ENCODE peak calls at places on chromosomes 6 and 20, in five cellular contexts. B is stimulated activated CD4-positive, alpha-beta T cell treated with anti-CD3 and anti-CD28 coated beads, Interleukin-15, amount 100 ng/mL, for 24 hours; K is neuronal stem cell; Q is AG09309; Y is pulmonary artery endothelial cell. Z is an unnamed sample.

GRCh38 chr6:33418690-33419291 is 884 bp upstream of the CUTA start:
- DNase-seq in B (peak; percentile 75), K (no peak), Q (no peak), Y (no peak), Z (no peak)

GRCh38 chr20:50886184-50886790 is 45.0 kb downstream of the ADNP start:
- DNase-seq in B (no peak), K (no peak), Q (no peak), Y (no peak), Z (no peak)

GRCh38 chr6:31806470-31807272 is at the start of gene LSM2:
- DNase-seq in B (peak; percentile 98), K (peak; percentile 98), Q (peak; percentile 90), Y (peak; percentile 85), Z (peak; percentile 87)

GRCh38 chr6:143149771-143150170 is 89.1 kb downstream of the AIG1 start:
- DNase-seq in B (no peak), K (no peak), Q (no peak), Y (no peak), Z (no peak)

GRCh38 chr20:37564388-37565133 is 36.9 kb upstream of the BLCAP start:
- DNase-seq in B (peak; percentile 63), K (peak; percentile 62), Q (no peak), Y (no peak), Z (no peak)

GRCh38 chr6:53066059-53066406 is 829 bp downstream of the FBXO9 start:
- DNase-seq in B (peak; percentile 65), K (no peak), Q (no peak), Y (no peak), Z (no peak)

GRCh38 chr20:32333181-32333987 is 24.7 kb upstream of the ASXL1 start:
- DNase-seq in B (peak; percentile 66), K (no peak), Q (no peak), Y (no peak), Z (no peak)

GRCh38 chr6:126170433-126170832 is 169.5 kb upstream of the CENPW start:
- DNase-seq in B (no peak), K (no peak), Q (no peak), Y (no peak), Z (no peak)

GRCh38 chr20:44720617-44720993 is 5.4 kb downstream of the CCN5 start:
- DNase-seq in B (no peak), K (no peak), Q (no peak), Y (no peak), Z (no peak)

GRCh38 chr6:55319961-55320690 is 7.1 kb upstream of the GFRAL start:
- DNase-seq in B (no peak), K (no peak), Q (no peak), Y (no peak), Z (no peak)

GRCh38 chr6:28615955-28616747 is 90.5 kb downstream of the GPX5 start:
- DNase-seq in B (peak; percentile 8), K (no peak), Q (no peak), Y (no peak), Z (no peak)

GRCh38 chr20:35039146-35039545 is 53.5 kb downstream of the TRPC4AP start:
- DNase-seq in B (no peak), K (no peak), Q (no peak), Y (no peak), Z (no peak)

GRCh38 chr20:3768342-3769130 is 983 bp upstream of the ADISSP start:
- DNase-seq in B (peak; percentile 86), K (peak; percentile 89), Q (no peak), Y (no peak), Z (peak; percentile 61)

GRCh38 chr20:36532388-36532787 is 8.9 kb upstream of the MYL9 start:
- DNase-seq in B (no peak), K (no peak), Q (no peak), Y (no peak), Z (no peak)

GRCh38 chr6:128600397-128600951 is 80.1 kb upstream of the PTPRK start:
- DNase-seq in B (no peak), K (peak; percentile 6), Q (peak; percentile 82), Y (peak; percentile 70), Z (peak; percentile 96)

GRCh38 chr20:2920473-2920872 is 47.2 kb downstream of the PTPRA start:
- DNase-seq in B (no peak), K (no peak), Q (no peak), Y (no peak), Z (no peak)

GRCh38 chr6:43970913-43971775 is 156.1 kb downstream of the MRPL14 start:
- DNase-seq in B (no peak), K (no peak), Q (no peak), Y (no peak), Z (no peak)

GRCh38 chr6:22448311-22448711 is 121.1 kb upstream of the HDGFL1 start:
- DNase-seq in B (no peak), K (peak; percentile 24), Q (peak; percentile 16), Y (peak; percentile 96), Z (no peak)

GRCh38 chr20:48329216-48329615 is 498.6 kb downstream of the PREX1 start:
- DNase-seq in B (no peak), K (no peak), Q (no peak), Y (no peak), Z (no peak)

GRCh38 chr6:41422156-41422555 is 86.7 kb downstream of the NCR2 start:
- DNase-seq in B (no peak), K (no peak), Q (no peak), Y (no peak), Z (no peak)

GRCh38 chr6:3516094-3516493 is 59.2 kb upstream of the SLC22A23 start:
- DNase-seq in B (no peak), K (no peak), Q (no peak), Y (no peak), Z (no peak)

GRCh38 chr6:12008366-12009179 is 3.5 kb upstream of the HIVEP1 start:
- DNase-seq in B (peak; percentile 87), K (peak; percentile 57), Q (no peak), Y (no peak), Z (no peak)

GRCh38 chr20:49908258-49908565 is 7.1 kb downstream of the SPATA2 start:
- DNase-seq in B (no peak), K (no peak), Q (no peak), Y (no peak), Z (no peak)

GRCh38 chr6:36729169-36729549 is 31.5 kb downstream of the RAB44 start:
- DNase-seq in B (no peak), K (no peak), Q (no peak), Y (no peak), Z (no peak)

GRCh38 chr6:31970604-31971271 is 1.2 kb downstream of the DXO start:
- DNase-seq in B (peak; percentile 15), K (no peak), Q (no peak), Y (no peak), Z (no peak)

GRCh38 chr20:31322504-31322903 is 14.1 kb upstream of the DEFB116 start:
- DNase-seq in B (no peak), K (no peak), Q (no peak), Y (no peak), Z (no peak)

GRCh38 chr6:73547046-73547445 is 26.2 kb upstream of the EEF1A1 start:
- DNase-seq in B (no peak), K (no peak), Q (no peak), Y (no peak), Z (no peak)

GRCh38 chr6:4021133-4021861 is 57.6 kb downstream of the FAM217A start:
- DNase-seq in B (peak; percentile 95), K (peak; percentile 87), Q (peak; percentile 85), Y (peak; percentile 90), Z (peak; percentile 90)

GRCh38 chr6:142027074-142027473 is 105.7 kb upstream of the GJE1 start:
- DNase-seq in B (no peak), K (no peak), Q (no peak), Y (no peak), Z (no peak)

GRCh38 chr6:132648828-132649227 is 10.2 kb downstream of the TAAR1 start:
- DNase-seq in B (no peak), K (no peak), Q (no peak), Y (no peak), Z (no peak)

GRCh38 chr6:112153926-112154621 is 66.7 kb downstream of the FAM229B start:
- DNase-seq in B (no peak), K (no peak), Q (no peak), Y (no peak), Z (no peak)

GRCh38 chr6:38004908-38005307 is 185.4 kb downstream of the ZFAND3 start:
- DNase-seq in B (no peak), K (no peak), Q (no peak), Y (no peak), Z (no peak)

GRCh38 chr6:111484655-111484974 is 1.6 kb upstream of the REV3L start:
- DNase-seq in B (no peak), K (no peak), Q (no peak), Y (no peak), Z (no peak)

GRCh38 chr20:38242848-38243449 is 17.6 kb downstream of the KIAA1755 start:
- DNase-seq in B (peak; percentile 36), K (no peak), Q (no peak), Y (no peak), Z (no peak)

GRCh38 chr20:29740601-29740950 is 1516.9 kb upstream of the DEFB115 start:
- DNase-seq in B (no peak), K (no peak), Q (no peak), Y (no peak), Z (no peak)

GRCh38 chr20:3659492-3660261 is 3.5 kb downstream of the GFRA4 start:
- DNase-seq in B (no peak), K (no peak), Q (no peak), Y (no peak), Z (no peak)

Z was measured in HFF-Myc.